ENCODE peak calls at places on chromosomes 12 and 14, in seven cellular contexts. O, X, F, W, B, G and M are unnamed samples.

GRCh38 chr14:78697341-78697740 is 527.2 kb downstream of the NRXN3 start:
- DNase-seq in O (no peak), X (peak), F (no peak), W (no peak), B (no peak), G (peak), M (no peak)

GRCh38 chr12:20475542-20475941 is 107.2 kb downstream of the PDE3A start:
- DNase-seq in O (no peak), X (no peak), F (no peak), W (no peak), B (no peak), G (no peak), M (no peak)

GRCh38 chr14:55874785-55875184 is 243.4 kb upstream of the PELI2 start:
- DNase-seq in O (peak), X (peak), F (no peak), W (no peak), B (no peak), G (no peak), M (no peak)

GRCh38 chr14:63647696-63648410 is 6.2 kb upstream of the WDR89 start:
- DNase-seq in O (no peak), X (no peak), F (no peak), W (no peak), B (no peak), G (no peak), M (no peak)

GRCh38 chr12:27260746-27261145 is 16.7 kb downstream of the STK38L start:
- DNase-seq in O (no peak), X (no peak), F (no peak), W (no peak), B (no peak), G (peak), M (no peak)

GRCh38 chr14:101713641-101714349 is 47.7 kb upstream of the PPP2R5C start:
- DNase-seq in O (no peak), X (no peak), F (no peak), W (no peak), B (no peak), G (no peak), M (no peak)

GRCh38 chr12:9651265-9651729 is 18.2 kb upstream of the CLEC2D start:
- DNase-seq in O (no peak), X (no peak), F (no peak), W (peak), B (peak), G (peak), M (no peak)

GRCh38 chr14:37329189-37330001 is 131.7 kb downstream of the MIPOL1 start:
- DNase-seq in O (no peak), X (peak), F (no peak), W (no peak), B (no peak), G (no peak), M (no peak)

GRCh38 chr12:109156586-109156985 is 40.2 kb downstream of the ACACB start:
- DNase-seq in O (no peak), X (no peak), F (no peak), W (no peak), B (no peak), G (no peak), M (no peak)

GRCh38 chr12:117188961-117189724 is 1.1 kb downstream of the FBXO21 start:
- DNase-seq in O (peak), X (no peak), F (no peak), W (no peak), B (no peak), G (peak), M (no peak)

GRCh38 chr12:129877383-129877782 is 26.4 kb downstream of the TMEM132D start:
- DNase-seq in O (no peak), X (no peak), F (no peak), W (no peak), B (no peak), G (no peak), M (no peak)

GRCh38 chr14:71355324-71356201 is 448.3 kb downstream of the PCNX1 start:
- DNase-seq in O (no peak), X (no peak), F (no peak), W (no peak), B (no peak), G (peak), M (no peak)

GRCh38 chr12:6346942-6347341 is 5.1 kb upstream of the TNFRSF1A start:
- DNase-seq in O (no peak), X (no peak), F (no peak), W (no peak), B (no peak), G (no peak), M (no peak)

GRCh38 chr12:86376052-86376451 is 119.9 kb upstream of the MGAT4C start:
- DNase-seq in O (no peak), X (peak), F (no peak), W (no peak), B (no peak), G (peak), M (no peak)

GRCh38 chr14:72909163-72909562 is 15.3 kb upstream of the DPF3 start:
- DNase-seq in O (no peak), X (no peak), F (no peak), W (no peak), B (no peak), G (peak), M (no peak)

GRCh38 chr14:58626441-58626840 is 11.3 kb upstream of the DACT1 start:
- DNase-seq in O (no peak), X (no peak), F (no peak), W (no peak), B (no peak), G (peak), M (no peak)

GRCh38 chr12:122891661-122892525 is 4.0 kb downstream of the VPS37B start:
- DNase-seq in O (no peak), X (peak), F (no peak), W (no peak), B (no peak), G (peak), M (no peak)